ENCODE peak calls at places on chromosomes 13 and 19, in four cellular contexts. I is K562, Y is HepG2, N is H1. G is an unnamed sample.

GRCh38 chr13:27980280-27980998 is 8.1 kb downstream of the URAD start:
- DNase-seq in I (no peak), Y (no peak), N (no peak), G (no peak)

GRCh38 chr13:27712421-27712820 is 79.9 kb upstream of the GSX1 start:
- DNase-seq in I (no peak), Y (peak; percentile 36), N (no peak), G (no peak)

GRCh38 chr19:15456871-15457700 is 7.3 kb downstream of the RASAL3 start:
- DNase-seq in I (peak; percentile 70), Y (no peak), N (peak; percentile 74), G (no peak)

GRCh38 chr13:59861676-59862075 is 302.1 kb downstream of the DIAPH3 start:
- DNase-seq in I (no peak), Y (no peak), N (no peak), G (no peak)

GRCh38 chr19:10007811-10008211 is 2.5 kb downstream of the COL5A3 start:
- DNase-seq in I (no peak), Y (no peak), N (no peak), G (no peak)

GRCh38 chr19:56161534-56161933 is 14.3 kb upstream of the GALP start:
- DNase-seq in I (no peak), Y (no peak), N (no peak), G (no peak)

GRCh38 chr13:109140054-109140776 is 510.8 kb downstream of the MYO16 start:
- DNase-seq in I (no peak), Y (no peak), N (no peak), G (no peak)

GRCh38 chr19:30144794-30145193 is 202.8 kb downstream of the URI1 start:
- DNase-seq in I (no peak), Y (no peak), N (no peak), G (no peak)

GRCh38 chr13:113663934-113664333 is 3.1 kb upstream of the GRK1 start:
- DNase-seq in I (no peak), Y (no peak), N (no peak), G (no peak)

GRCh38 chr13:50126378-50127016 is 111.3 kb downstream of the KCNRG start:
- DNase-seq in I (no peak), Y (peak; percentile 27), N (no peak), G (no peak)

GRCh38 chr13:51721485-51721884 is 82.5 kb downstream of the DHRS12 start:
- DNase-seq in I (no peak), Y (no peak), N (no peak), G (peak; percentile 53)

GRCh38 chr19:18429717-18430416 is 8.1 kb downstream of the ISYNA1 start:
- DNase-seq in I (no peak), Y (no peak), N (no peak), G (no peak)

GRCh38 chr19:44960906-44961734 is 5.9 kb downstream of the CLPTM1 start:
- DNase-seq in I (no peak), Y (no peak), N (no peak), G (peak; percentile 24)

DNA sequence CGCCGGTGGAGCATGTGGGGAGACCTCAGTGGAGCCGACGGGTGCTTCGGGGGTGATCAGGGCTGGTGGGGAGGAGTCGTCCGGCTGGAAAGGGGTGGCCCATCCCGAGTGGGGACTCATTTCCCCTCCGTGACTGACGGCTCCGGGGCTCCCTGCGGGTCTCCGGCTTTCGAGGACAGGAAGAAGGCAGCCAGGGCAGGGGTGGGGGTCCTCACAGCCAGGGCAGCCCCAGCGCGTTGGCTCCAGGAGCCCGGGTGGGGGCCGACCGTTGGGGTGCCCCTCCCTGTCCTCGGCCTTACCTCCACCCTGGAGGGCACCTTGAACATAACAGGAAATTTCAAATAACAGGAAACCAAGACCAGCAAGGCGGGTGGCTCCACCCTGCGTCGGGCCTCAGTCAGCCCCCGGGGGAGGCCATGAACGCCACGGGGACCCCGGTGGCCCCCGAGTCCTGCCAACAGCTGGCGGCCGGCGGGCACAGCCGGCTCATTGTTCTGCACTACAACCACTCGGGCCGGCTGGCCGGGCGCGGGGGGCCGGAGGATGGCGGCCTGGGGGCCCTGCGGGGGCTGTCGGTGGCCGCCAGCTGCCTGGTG is at the start of gene S1PR4:
- DNase-seq in I (no peak), Y (no peak), N (no peak), G (no peak)
- TF ChIP-seq JUND in I (no peak), Y (no peak), N (no peak), G (no peak)

DNA sequence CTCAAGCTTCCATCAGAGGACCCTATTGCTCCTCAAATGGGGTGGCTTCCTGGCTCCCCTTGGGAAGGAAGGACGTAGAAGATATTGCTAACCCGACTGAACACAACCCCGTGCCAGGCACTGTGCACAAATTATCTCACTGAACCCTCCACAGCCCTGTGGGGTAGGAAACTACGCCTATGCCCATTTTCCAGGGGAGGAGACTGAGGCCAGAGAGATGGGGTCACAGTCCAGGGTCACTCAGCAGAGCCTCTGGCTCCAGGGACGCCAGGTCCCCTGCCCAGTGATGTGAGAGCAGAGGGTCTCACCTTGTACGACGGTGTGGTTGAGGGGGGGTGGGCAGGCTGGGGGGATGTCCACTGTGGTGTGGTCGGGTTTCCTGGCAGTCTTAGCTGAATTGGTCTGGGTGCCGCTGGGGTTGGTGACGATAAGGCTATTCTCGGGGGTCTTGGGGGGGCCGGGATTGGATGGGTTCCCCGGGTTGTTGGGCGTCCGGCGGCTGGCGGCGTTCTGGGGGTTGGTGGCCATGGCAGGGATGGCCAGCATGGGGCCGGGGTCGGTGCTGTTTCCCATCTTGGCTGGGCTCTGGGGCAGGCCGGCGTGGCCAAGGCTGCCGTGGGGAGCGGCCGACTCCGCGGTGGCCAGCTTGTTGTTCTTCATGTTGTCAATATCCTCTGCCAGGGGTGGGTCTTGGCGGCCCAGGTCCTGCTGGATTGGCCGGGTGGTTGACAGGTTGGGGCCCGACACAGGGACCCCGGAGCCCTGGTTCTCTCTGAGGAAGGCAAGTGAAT is 136.2 kb downstream of the IER2 start:
- DNase-seq in I (no peak), Y (no peak), N (no peak), G (no peak)
- TF ChIP-seq USF2 in I (no peak), Y (no peak), N (no peak), G (no peak)

GRCh38 chr13:23866420-23867026 is 22.7 kb downstream of the MIPEP start:
- DNase-seq in I (peak; percentile 58), Y (no peak), N (no peak), G (no peak)

GRCh38 chr13:23867027-23867491 is 22.1 kb downstream of the MIPEP start:
- DNase-seq in I (peak; percentile 12), Y (no peak), N (no peak), G (no peak)

GRCh38 chr13:23870356-23871146 is 18.6 kb downstream of the MIPEP start:
- DNase-seq in I (no peak), Y (no peak), N (no peak), G (no peak)

GRCh38 chr13:23865898-23866297 is 23.3 kb downstream of the MIPEP start:
- DNase-seq in I (no peak), Y (no peak), N (no peak), G (no peak)

GRCh38 chr13:23868521-23868920 is 20.7 kb downstream of the MIPEP start:
- DNase-seq in I (no peak), Y (no peak), N (no peak), G (no peak)
- TF ChIP-seq HDAC6 in I (no peak), Y (no peak), N (no peak), G (no peak)

DNA sequence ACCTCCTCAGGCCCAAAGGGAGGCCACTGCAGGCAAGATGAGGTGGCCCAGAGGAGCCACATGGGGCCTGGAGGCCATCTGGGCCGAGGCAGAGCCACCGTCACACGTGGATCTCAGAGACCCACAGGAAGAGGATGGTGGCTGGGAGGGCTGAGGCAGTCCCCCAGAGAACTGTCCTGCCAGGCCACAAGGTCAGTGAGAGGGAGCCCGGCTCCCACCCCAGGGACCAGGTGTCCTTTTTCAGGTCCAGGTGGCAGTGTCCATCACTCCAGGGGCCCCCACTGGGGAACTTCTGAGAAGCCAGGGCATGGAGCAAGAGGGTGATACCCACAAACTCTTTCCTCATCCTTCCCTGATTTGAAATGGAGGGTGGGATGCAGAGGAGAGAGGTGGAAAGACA is 14.4 kb downstream of the PRR36 start:
- DNase-seq in I (no peak), Y (no peak), N (no peak), G (no peak)
- TF ChIP-seq JUND in I (no peak), Y (no peak), N (no peak), G (no peak)

GRCh38 chr13:26583662-26584061 is 26.2 kb downstream of the WASF3 start:
- DNase-seq in I (no peak), Y (no peak), N (no peak), G (no peak)
- TF ChIP-seq USF2 in I (no peak), Y (no peak), N (no peak), G (no peak)

GRCh38 chr19:32405431-32406160 is at the start of gene DPY19L3:
- DNase-seq in I (peak; percentile 99), Y (peak; percentile 88), N (peak; percentile 84), G (peak; percentile 59)

GRCh38 chr19:32404213-32404938 is 1.2 kb upstream of the DPY19L3 start:
- DNase-seq in I (no peak), Y (peak; percentile 18), N (no peak), G (no peak)

GRCh38 chr19:32407004-32407992 is 1.7 kb downstream of the DPY19L3 start:
- DNase-seq in I (peak; percentile 56), Y (peak; percentile 16), N (no peak), G (no peak)

GRCh38 chr19:32404939-32405430 is 585 bp upstream of the DPY19L3 start:
- DNase-seq in I (no peak), Y (peak; percentile 19), N (no peak), G (no peak)

GRCh38 chr19:32406161-32407003 is 812 bp downstream of the DPY19L3 start:
- DNase-seq in I (no peak), Y (no peak), N (no peak), G (no peak)
- TF ChIP-seq HDAC6 in I (no peak), Y (no peak), N (no peak), G (no peak)

GRCh38 chr19:6678690-6679109 is 8.7 kb upstream of the TNFSF14 start:
- DNase-seq in I (no peak), Y (no peak), N (no peak), G (no peak)
- TF ChIP-seq JUND in I (no peak), Y (no peak), N (no peak), G (no peak)

G was measured in GM12878.